ENCODE peak calls at places on chromosomes 4 and X, in ten cellular contexts. F is GM12864; K is activated CD4-positive, alpha-beta T cell treated with anti-CD3 and anti-CD28 coated beads, Interleukin-2, amount 50 U/mL, for 1 hour; N is PC-9; O is NCI-H1092; Y is activated T-helper 1 cell treated with anti-CD3 and anti-CD28 coated beads, Interleukin-2, amount 50 U/mL, for 16 hours; Z is fibroblast of lung; C is H54; I is iPS-NIHi11; V is GM04504. P is an unnamed sample.

GRCh38 chrX:106404512-106404911 is 207.3 kb upstream of the RADX start:
- DNase-seq in F (no peak), K (no peak), N (no peak), O (no peak), Y (no peak), Z (no peak), C (no peak), I (peak), V (no peak), P (no peak)

GRCh38 chrX:1453951-1454785 is 1.5 kb upstream of the ASMTL start:
- DNase-seq in F (no peak), K (peak), N (peak), O (no peak), Y (peak), Z (peak), C (peak), I (peak), V (peak), P (no peak)

GRCh38 chr4:31088600-31089230 is 368.5 kb downstream of the PCDH7 start:
- DNase-seq in F (no peak), K (no peak), N (peak), O (no peak), Y (no peak), Z (peak), C (no peak), I (no peak), V (no peak), P (no peak)

GRCh38 chr4:30094866-30095265 is 625.3 kb upstream of the PCDH7 start:
- DNase-seq in F (no peak), K (no peak), N (no peak), O (no peak), Y (no peak), Z (peak), C (no peak), I (no peak), V (no peak), P (no peak)

GRCh38 chr4:184988611-184989010 is 29.7 kb upstream of the HELT start:
- DNase-seq in F (no peak), K (no peak), N (no peak), O (no peak), Y (no peak), Z (no peak), C (no peak), I (no peak), V (no peak), P (no peak)

GRCh38 chr4:118772149-118773081 is 63.5 kb downstream of the SEC24D start:
- DNase-seq in F (no peak), K (no peak), N (no peak), O (peak), Y (no peak), Z (peak), C (no peak), I (peak), V (no peak), P (no peak)

GRCh38 chr4:98148856-98149255 is 5.6 kb upstream of the STPG2 start:
- DNase-seq in F (no peak), K (no peak), N (no peak), O (no peak), Y (no peak), Z (no peak), C (no peak), I (no peak), V (no peak), P (no peak)

GRCh38 chrX:9240956-9241355 is 207.0 kb upstream of the FAM9B start:
- DNase-seq in F (no peak), K (no peak), N (no peak), O (no peak), Y (no peak), Z (no peak), C (no peak), I (no peak), V (no peak), P (no peak)

GRCh38 chr4:181659202-181659601 is 584.0 kb upstream of the TENM3 start:
- DNase-seq in F (no peak), K (no peak), N (no peak), O (no peak), Y (no peak), Z (peak), C (no peak), I (no peak), V (no peak), P (no peak)

GRCh38 chr4:83011779-83012630 is 1.4 kb upstream of the LIN54 start:
- DNase-seq in F (no peak), K (peak), N (peak), O (peak), Y (no peak), Z (no peak), C (peak), I (peak), V (no peak), P (no peak)

GRCh38 chr4:1948892-1949436 is 59.8 kb downstream of the NELFA start:
- DNase-seq in F (no peak), K (no peak), N (no peak), O (no peak), Y (no peak), Z (no peak), C (no peak), I (no peak), V (no peak), P (no peak)

GRCh38 chrX:57406149-57406548 is 119.6 kb downstream of the FAAH2 start:
- DNase-seq in F (no peak), K (no peak), N (no peak), O (no peak), Y (no peak), Z (no peak), C (no peak), I (no peak), V (no peak), P (no peak)

GRCh38 chr4:128528793-128529553 is 241.4 kb upstream of the PGRMC2 start:
- DNase-seq in F (no peak), K (no peak), N (peak), O (no peak), Y (no peak), Z (peak), C (peak), I (peak), V (peak), P (no peak)

GRCh38 chrX:19702856-19703255 is 184.5 kb downstream of the SH3KBP1 start:
- DNase-seq in F (no peak), K (no peak), N (no peak), O (no peak), Y (no peak), Z (no peak), C (no peak), I (no peak), V (no peak), P (no peak)

GRCh38 chr4:38164346-38164745 is 204.1 kb downstream of the PTTG2 start:
- DNase-seq in F (no peak), K (no peak), N (no peak), O (no peak), Y (no peak), Z (no peak), C (no peak), I (no peak), V (no peak), P (no peak)

GRCh38 chr4:122764808-122765189 is 32.3 kb downstream of the BBS12 start:
- DNase-seq in F (no peak), K (no peak), N (no peak), O (no peak), Y (no peak), Z (peak), C (no peak), I (no peak), V (peak), P (no peak)

GRCh38 chr4:147571021-147571770 is 46.0 kb upstream of the TMEM184C start:
- DNase-seq in F (no peak), K (no peak), N (no peak), O (no peak), Y (no peak), Z (no peak), C (no peak), I (no peak), V (no peak), P (no peak)

GRCh38 chr4:182655321-182655720 is 261.9 kb downstream of the DCTD start:
- DNase-seq in F (no peak), K (no peak), N (no peak), O (no peak), Y (no peak), Z (no peak), C (no peak), I (no peak), V (no peak), P (no peak)

GRCh38 chrX:1035206-1035605 is 177.2 kb downstream of the CRLF2 start:
- DNase-seq in F (no peak), K (no peak), N (no peak), O (no peak), Y (no peak), Z (no peak), C (no peak), I (peak), V (no peak), P (no peak)

GRCh38 chr4:149961876-149962597 is 116.2 kb upstream of the DCLK2 start:
- DNase-seq in F (no peak), K (no peak), N (no peak), O (no peak), Y (no peak), Z (peak), C (no peak), I (no peak), V (peak), P (no peak)

GRCh38 chrX:123475068-123475724 is 257.7 kb downstream of the THOC2 start:
- DNase-seq in F (no peak), K (no peak), N (no peak), O (no peak), Y (no peak), Z (peak), C (no peak), I (no peak), V (no peak), P (no peak)

GRCh38 chr4:177785000-177785399 is 342.8 kb upstream of the AGA start:
- DNase-seq in F (no peak), K (no peak), N (no peak), O (no peak), Y (no peak), Z (no peak), C (no peak), I (no peak), V (no peak), P (no peak)

GRCh38 chrX:12955882-12956703 is 18.8 kb upstream of the TMSB4X start:
- DNase-seq in F (no peak), K (peak), N (peak), O (no peak), Y (peak), Z (peak), C (no peak), I (no peak), V (peak), P (peak)

GRCh38 chrX:68503830-68504229 is 5.0 kb downstream of the YIPF6 start:
- DNase-seq in F (no peak), K (no peak), N (no peak), O (no peak), Y (no peak), Z (peak), C (no peak), I (no peak), V (no peak), P (no peak)

GRCh38 chr4:106717094-106717493 is 319.0 kb downstream of the DKK2 start:
- DNase-seq in F (no peak), K (no peak), N (no peak), O (no peak), Y (no peak), Z (peak), C (no peak), I (no peak), V (no peak), P (no peak)

GRCh38 chr4:23942491-23942890 is 52.6 kb upstream of the PPARGC1A start:
- DNase-seq in F (no peak), K (no peak), N (no peak), O (no peak), Y (no peak), Z (no peak), C (no peak), I (no peak), V (no peak), P (no peak)

GRCh38 chr4:121272526-121272925 is 108.3 kb downstream of the QRFPR start:
- DNase-seq in F (no peak), K (no peak), N (peak), O (no peak), Y (no peak), Z (peak), C (no peak), I (no peak), V (peak), P (no peak)

GRCh38 chr4:158808399-158808798 is 39.6 kb downstream of the FNIP2 start:
- DNase-seq in F (no peak), K (no peak), N (no peak), O (no peak), Y (no peak), Z (no peak), C (no peak), I (no peak), V (no peak), P (no peak)

GRCh38 chr4:3300198-3300671 is 7.4 kb downstream of the RGS12 start:
- DNase-seq in F (no peak), K (no peak), N (no peak), O (no peak), Y (no peak), Z (no peak), C (no peak), I (no peak), V (no peak), P (no peak)

GRCh38 chr4:166012129-166013078 is 139.4 kb downstream of the TLL1 start:
- DNase-seq in F (no peak), K (no peak), N (no peak), O (no peak), Y (no peak), Z (peak), C (no peak), I (no peak), V (no peak), P (no peak)

GRCh38 chr4:53532521-53532920 is 58.8 kb downstream of the LNX1 start:
- DNase-seq in F (no peak), K (no peak), N (no peak), O (no peak), Y (no peak), Z (peak), C (no peak), I (no peak), V (no peak), P (no peak)

GRCh38 chrX:118724775-118725174 is 2.6 kb upstream of the IL13RA1 start:
- DNase-seq in F (no peak), K (no peak), N (peak), O (no peak), Y (no peak), Z (peak), C (peak), I (no peak), V (no peak), P (no peak)

GRCh38 chrX:38930474-38930873 is 129.2 kb downstream of the MID1IP1 start:
- DNase-seq in F (no peak), K (no peak), N (no peak), O (no peak), Y (no peak), Z (no peak), C (no peak), I (no peak), V (no peak), P (no peak)

GRCh38 chr4:48296330-48296729 is 26.7 kb upstream of the TEC start:
- DNase-seq in F (peak), K (no peak), N (no peak), O (no peak), Y (no peak), Z (peak), C (no peak), I (no peak), V (no peak), P (no peak)